ENCODE peak calls at places on chromosomes 12 and 14, in eight cellular contexts. D is central memory CD4-positive, alpha-beta T cell; R is NCI-H1092; P is epithelial cell of esophagus; U is HTR-8/SVneo; X is NCI-H1417; M is Kasumi-1; Q is glomerular endothelial cell. I is an unnamed sample.

GRCh38 chr12:124616394-124617343 is 49.3 kb upstream of the NCOR2 start:
- DNase-seq in U (no peak), M (peak), R (no peak), X (no peak), P (peak), D (no peak), Q (no peak), I (no peak)

GRCh38 chr12:132597333-132598283 is 12.8 kb downstream of the LRCOL1 start:
- DNase-seq in U (no peak), P (peak), R (peak), M (no peak), X (no peak), D (no peak), Q (no peak), I (no peak)

GRCh38 chr12:6224550-6224949 is 24.4 kb downstream of the CD9 start:
- DNase-seq in R (no peak), U (no peak), P (peak), Q (no peak), D (no peak), M (no peak), X (no peak), I (no peak)

GRCh38 chr12:6345319-6346071 is 3.6 kb upstream of the TNFRSF1A start:
- DNase-seq in M (no peak), P (peak), Q (peak), D (no peak), U (peak), R (no peak), X (no peak), I (peak)

GRCh38 chr12:96431067-96431466 is 30.8 kb upstream of the CDK17 start:
- DNase-seq in P (no peak), R (no peak), Q (no peak), M (no peak), X (no peak), U (no peak), D (no peak), I (no peak)

GRCh38 chr14:74526854-74527585 is 33.5 kb downstream of the ISCA2 start:
- DNase-seq in U (no peak), R (no peak), D (no peak), P (no peak), M (no peak), X (no peak), Q (no peak), I (no peak)

GRCh38 chr12:69873429-69873828 is 48.4 kb downstream of the MYRFL start:
- DNase-seq in Q (peak), P (peak), X (no peak), U (no peak), M (no peak), R (no peak), D (no peak), I (peak)

GRCh38 chr12:94145231-94145979 is 3.0 kb upstream of the PLXNC1 start:
- DNase-seq in P (peak), X (peak), M (peak), U (peak), Q (no peak), D (no peak), R (no peak), I (no peak)

GRCh38 chr14:68766299-68767247 is 26.3 kb downstream of the ZFP36L1 start:
- DNase-seq in P (no peak), Q (no peak), U (no peak), X (no peak), M (no peak), D (no peak), R (no peak), I (no peak)

GRCh38 chr12:67274186-67274585 is 5.0 kb downstream of the CAND1 start:
- DNase-seq in D (no peak), P (no peak), Q (no peak), M (no peak), R (no peak), X (no peak), U (no peak), I (no peak)

GRCh38 chr14:31360919-31361662 is 59.3 kb downstream of the HEATR5A start:
- DNase-seq in P (peak), R (no peak), Q (no peak), U (no peak), X (no peak), D (no peak), M (no peak), I (no peak)

GRCh38 chr14:39034481-39035296 is 68.3 kb downstream of the SEC23A start:
- DNase-seq in D (no peak), M (peak), X (no peak), Q (no peak), P (peak), R (no peak), U (no peak), I (no peak)

GRCh38 chr12:27934278-27934677 is 38.3 kb downstream of the PTHLH start:
- DNase-seq in Q (no peak), M (no peak), D (no peak), U (no peak), R (no peak), P (no peak), X (no peak), I (no peak)

GRCh38 chr12:104588048-104588942 is 131.5 kb downstream of the CHST11 start:
- DNase-seq in X (no peak), R (no peak), Q (no peak), U (peak), M (no peak), D (no peak), P (peak), I (no peak)

GRCh38 chr12:84840356-84840755 is 72.2 kb downstream of the SLC6A15 start:
- DNase-seq in D (no peak), X (no peak), Q (no peak), U (no peak), R (no peak), P (peak), M (no peak), I (no peak)

GRCh38 chr14:56207626-56208297 is 89.6 kb downstream of the PELI2 start:
- DNase-seq in X (peak), D (no peak), R (no peak), P (peak), Q (no peak), M (no peak), U (no peak), I (no peak)

GRCh38 chr12:113232787-113233585 is 11.7 kb downstream of the TPCN1 start:
- DNase-seq in Q (no peak), U (no peak), M (peak), P (no peak), R (peak), D (peak), X (peak), I (no peak)

GRCh38 chr12:108696111-108696995 is 35.0 kb downstream of the CORO1C start:
- DNase-seq in X (peak), U (no peak), P (peak), D (no peak), R (no peak), M (no peak), Q (no peak), I (no peak)

GRCh38 chr12:44019118-44019517 is 183.2 kb downstream of the TMEM117 start:
- DNase-seq in X (no peak), M (no peak), D (no peak), U (no peak), P (peak), R (no peak), Q (no peak), I (no peak)

GRCh38 chr14:64580451-64580850 is 30.7 kb downstream of the PPP1R36 start:
- DNase-seq in U (no peak), R (no peak), D (no peak), P (no peak), X (no peak), M (no peak), Q (no peak), I (no peak)

GRCh38 chr12:50157259-50157658 is 9.9 kb downstream of the CERS5 start:
- DNase-seq in Q (no peak), U (no peak), M (no peak), P (no peak), R (no peak), X (no peak), D (no peak), I (no peak)

GRCh38 chr12:116282371-116283286 is 5.1 kb upstream of the MED13L start:
- DNase-seq in X (no peak), U (no peak), R (no peak), D (no peak), Q (no peak), P (no peak), M (peak), I (no peak)

GRCh38 chr14:90045608-90046007 is 16.2 kb upstream of the KCNK13 start:
- DNase-seq in M (no peak), Q (no peak), D (no peak), P (no peak), U (no peak), X (no peak), R (no peak), I (no peak)

GRCh38 chr14:61620130-61620946 is 75.0 kb upstream of the HIF1A start:
- DNase-seq in Q (no peak), D (no peak), M (no peak), X (no peak), P (peak), U (peak), R (no peak), I (no peak)